ENCODE peak calls at places on chromosomes 5 and 9, in seven cellular contexts. T is SK-N-SH, B is H1, U is K562, H is GM12878, F is HCT116, K is HepG2. E is an unnamed sample.

GRCh38 chr5:144453753-144454152 is 283.1 kb downstream of the KCTD16 start:
- DNase-seq in F (no peak), T (no peak), H (no peak), K (no peak), U (no peak), B (no peak), E (no peak)

GRCh38 chr9:840343-840742 is 1.2 kb upstream of the DMRT1 start:
- DNase-seq in H (no peak), F (no peak), U (no peak), K (no peak), B (peak), T (no peak), E (no peak)

GRCh38 chr9:136223871-136224640 is 19.1 kb upstream of the LHX3 start:
- DNase-seq in F (no peak), T (no peak), H (no peak), B (no peak), K (no peak), U (no peak), E (no peak)

GRCh38 chr5:464843-465590 is 22.0 kb downstream of the EXOC3 start:
- DNase-seq in F (no peak), H (no peak), U (no peak), T (no peak), B (no peak), K (no peak), E (no peak)

GRCh38 chr5:18487928-18488480 is 853.7 kb downstream of the TAF11L14 start:
- DNase-seq in F (no peak), U (no peak), H (no peak), B (no peak), K (no peak), T (no peak), E (no peak)

GRCh38 chr9:615756-616155 is 225.7 kb upstream of the DMRT1 start:
- DNase-seq in F (no peak), B (no peak), H (no peak), T (no peak), K (no peak), U (no peak), E (no peak)

GRCh38 chr9:101791938-101792337 is 53.5 kb upstream of the GRIN3A start:
- DNase-seq in H (no peak), T (peak), U (peak), K (peak), F (peak), B (peak), E (peak)

GRCh38 chr5:141475625-141476131 is at the start of gene PCDHGC3:
- DNase-seq in U (no peak), B (peak), F (no peak), H (peak), T (peak), K (peak), E (peak)

GRCh38 chr9:109421034-109421700 is 76.9 kb downstream of the PTPN3 start:
- DNase-seq in H (no peak), U (no peak), F (no peak), T (no peak), B (no peak), K (no peak), E (no peak)

GRCh38 chr9:91255327-91255726 is 106.4 kb downstream of the AUH start:
- DNase-seq in H (no peak), U (no peak), F (no peak), T (no peak), K (no peak), B (no peak), E (no peak)

DNA sequence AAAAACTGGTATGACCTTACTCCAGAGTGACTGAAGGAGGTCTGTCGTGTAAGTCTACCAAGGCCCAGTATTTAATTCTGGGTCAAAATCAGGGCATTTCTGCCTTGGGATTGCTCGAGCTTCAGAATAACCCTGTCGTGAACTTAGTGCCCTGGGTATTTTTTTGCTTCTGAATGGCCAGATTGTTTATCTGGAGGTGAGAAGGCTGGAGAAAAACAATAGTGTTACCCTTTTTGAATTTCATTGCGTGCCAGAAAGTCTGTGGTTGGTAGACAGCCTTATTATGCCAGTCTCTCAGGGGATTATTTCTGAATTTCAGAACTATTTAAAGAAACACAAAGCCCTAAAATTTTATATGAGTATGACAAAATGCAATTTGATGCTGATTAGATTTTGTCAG is 323.4 kb downstream of the CSNK1G3 start:
- DNase-seq in F (no peak), B (no peak), H (no peak), T (no peak), U (no peak), K (no peak), E (no peak)
- TF ChIP-seq JUND in F (no peak), B (no peak), H (no peak), T (no peak), U (no peak), K (no peak), E (no peak)

GRCh38 chr5:154447074-154447725 is 1.4 kb downstream of the SAP30L start:
- DNase-seq in K (no peak), H (no peak), B (no peak), U (no peak), T (no peak), F (no peak), E (no peak)
- TF ChIP-seq JUND in K (no peak), H (no peak), B (no peak), U (no peak), T (no peak), F (no peak), E (no peak)

DNA sequence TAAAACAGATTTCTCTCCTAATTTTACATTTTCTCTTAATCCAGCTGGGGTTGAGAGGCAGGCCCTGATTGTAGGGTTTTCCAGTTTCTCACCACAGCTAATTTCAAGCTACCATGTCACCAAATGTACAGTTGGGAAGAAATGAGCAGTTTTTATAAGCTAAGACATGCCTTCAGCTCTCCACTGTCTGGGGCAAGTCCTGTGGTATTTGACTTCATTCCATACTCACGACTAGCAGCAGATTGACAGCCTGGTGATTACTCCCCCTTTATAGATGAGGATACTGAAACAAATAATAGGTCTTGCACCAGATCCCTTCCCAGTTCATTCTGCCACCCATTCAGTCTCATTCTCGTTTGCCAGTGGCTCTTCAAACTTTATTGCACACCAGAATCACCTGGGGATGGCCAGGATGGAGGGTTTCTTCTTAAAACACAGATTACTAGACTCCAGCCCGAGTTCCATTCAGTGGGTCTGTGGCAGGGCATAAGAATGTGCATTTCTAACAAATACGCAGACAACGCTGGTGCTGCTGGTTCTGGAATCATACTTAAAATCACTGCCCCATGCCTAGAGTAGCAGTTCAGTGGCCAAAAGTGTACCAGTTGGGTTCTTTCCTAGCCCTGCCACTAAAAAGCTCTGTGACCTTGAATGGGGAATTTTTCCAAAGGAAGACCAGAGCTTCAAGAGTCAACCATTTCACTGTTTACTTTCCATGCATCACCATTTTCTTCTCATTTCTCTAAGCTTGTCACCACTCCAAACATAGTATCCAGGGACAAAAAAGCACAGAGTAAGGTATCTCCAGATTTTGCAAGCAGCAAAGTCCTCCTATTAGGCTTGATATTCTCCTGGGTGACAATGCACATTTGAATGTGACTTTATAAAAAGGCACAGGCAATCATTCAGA is 64.3 kb downstream of the CSNK1A1 start:
- DNase-seq in F (no peak), K (peak), T (no peak), B (peak), H (no peak), U (no peak), E (peak)
- TF ChIP-seq JUND in F (no peak), K (no peak), T (peak), B (no peak), H (no peak), U (no peak), E (no peak)

GRCh38 chr5:101102506-101102905 is 199.4 kb upstream of the ST8SIA4 start:
- DNase-seq in F (peak), T (no peak), K (peak), U (no peak), B (no peak), H (no peak), E (no peak)
- TF ChIP-seq JUND in F (no peak), T (no peak), K (no peak), U (no peak), B (no peak), H (no peak), E (no peak)

GRCh38 chr9:74772126-74772525 is 115.6 kb downstream of the TRPM6 start:
- DNase-seq in F (no peak), H (no peak), B (no peak), U (no peak), K (no peak), T (no peak), E (no peak)

GRCh38 chr9:74771672-74772071 is 116.0 kb downstream of the TRPM6 start:
- DNase-seq in U (no peak), H (no peak), K (no peak), F (no peak), T (no peak), B (no peak), E (no peak)

GRCh38 chr9:74771262-74771585 is 116.5 kb downstream of the TRPM6 start:
- DNase-seq in U (no peak), F (no peak), T (no peak), H (no peak), K (no peak), B (no peak), E (no peak)

GRCh38 chr9:74775401-74775800 is 112.3 kb downstream of the TRPM6 start:
- DNase-seq in F (no peak), U (no peak), B (no peak), H (no peak), T (no peak), K (no peak), E (no peak)

GRCh38 chr9:74773886-74774479 is 113.7 kb downstream of the TRPM6 start:
- DNase-seq in K (peak), T (peak), U (peak), H (peak), B (peak), F (peak), E (peak)
- TF ChIP-seq JUND in K (no peak), T (no peak), U (no peak), H (no peak), B (no peak), F (no peak), E (no peak)

DNA sequence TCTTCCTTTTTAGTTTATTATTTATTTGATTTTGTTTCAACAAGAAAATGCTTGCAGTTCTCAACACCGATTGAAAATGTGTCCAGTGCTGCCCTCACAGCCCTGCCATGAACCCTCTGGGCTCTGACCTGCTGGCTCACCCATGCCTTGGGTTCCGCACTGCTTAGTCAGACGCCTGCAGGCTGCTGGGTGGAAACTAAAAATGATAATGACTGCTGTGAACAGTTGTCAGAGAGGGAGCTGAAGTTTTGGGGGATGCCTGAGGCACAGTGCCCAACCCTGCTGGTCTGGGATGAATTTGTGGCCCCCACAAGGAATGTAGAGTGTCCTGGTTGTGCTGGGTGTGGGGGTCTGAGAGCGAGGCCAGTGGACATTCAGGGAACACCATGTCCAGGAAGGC is 22.2 kb upstream of the CFAP157 start:
- DNase-seq in K (no peak), U (no peak), F (no peak), B (no peak), T (no peak), H (no peak), E (no peak)
- TF ChIP-seq JUND in K (no peak), U (no peak), F (no peak), B (no peak), T (no peak), H (no peak), E (no peak)

GRCh38 chr9:38309324-38310195 is 82.9 kb upstream of the ALDH1B1 start:
- DNase-seq in T (peak), U (no peak), H (no peak), F (no peak), K (no peak), B (peak), E (no peak)
- TF ChIP-seq JUND in T (no peak), U (no peak), H (no peak), F (no peak), K (no peak), B (no peak), E (no peak)

DNA sequence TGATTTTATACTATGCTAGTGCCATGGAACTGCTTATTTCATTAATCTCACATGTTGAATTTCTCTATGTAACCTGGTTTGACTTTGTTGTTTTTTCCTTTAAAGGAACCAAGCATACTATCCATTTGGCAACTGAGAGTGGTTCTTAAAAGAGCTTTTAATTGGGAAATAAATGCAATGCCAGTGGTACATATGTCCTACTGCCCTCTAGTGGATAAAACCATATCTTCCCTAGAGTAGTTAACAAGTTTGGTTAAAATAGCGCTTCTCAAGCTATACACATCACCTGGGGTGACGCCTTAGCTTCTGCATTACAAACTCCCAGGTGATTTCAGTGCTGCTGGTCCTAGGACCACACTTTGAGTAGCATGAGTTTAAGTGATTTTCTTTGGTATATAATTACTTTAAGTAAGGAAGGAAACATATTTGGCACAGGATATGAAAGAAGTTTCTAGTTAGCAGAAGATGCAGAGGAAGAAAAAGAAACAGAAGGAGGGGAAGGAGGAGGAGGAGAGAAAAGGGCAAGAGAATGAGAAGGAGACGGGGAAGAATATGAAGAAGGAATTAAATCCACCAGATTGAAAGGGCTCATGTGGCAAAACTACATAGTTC is 56.8 kb downstream of the FGF10 start:
- DNase-seq in T (peak), U (peak), K (peak), H (no peak), B (no peak), F (peak), E (peak)
- TF ChIP-seq JUND in T (no peak), U (no peak), K (no peak), H (no peak), B (no peak), F (no peak), E (no peak)

GRCh38 chr5:135249658-135250057 is 149.4 kb downstream of the MACROH2A1 start:
- DNase-seq in U (peak), H (no peak), K (no peak), F (no peak), B (peak), T (no peak), E (no peak)

GRCh38 chr5:135253601-135254165 is 145.3 kb downstream of the MACROH2A1 start:
- DNase-seq in U (no peak), H (no peak), T (no peak), K (no peak), F (no peak), B (peak), E (no peak)

GRCh38 chr5:135248801-135249231 is 150.2 kb downstream of the MACROH2A1 start:
- DNase-seq in U (no peak), F (no peak), H (no peak), T (no peak), B (peak), K (no peak), E (no peak)

GRCh38 chr5:135254183-135254582 is 144.8 kb downstream of the MACROH2A1 start:
- DNase-seq in T (no peak), F (no peak), B (peak), K (no peak), U (no peak), H (no peak), E (no peak)

DNA sequence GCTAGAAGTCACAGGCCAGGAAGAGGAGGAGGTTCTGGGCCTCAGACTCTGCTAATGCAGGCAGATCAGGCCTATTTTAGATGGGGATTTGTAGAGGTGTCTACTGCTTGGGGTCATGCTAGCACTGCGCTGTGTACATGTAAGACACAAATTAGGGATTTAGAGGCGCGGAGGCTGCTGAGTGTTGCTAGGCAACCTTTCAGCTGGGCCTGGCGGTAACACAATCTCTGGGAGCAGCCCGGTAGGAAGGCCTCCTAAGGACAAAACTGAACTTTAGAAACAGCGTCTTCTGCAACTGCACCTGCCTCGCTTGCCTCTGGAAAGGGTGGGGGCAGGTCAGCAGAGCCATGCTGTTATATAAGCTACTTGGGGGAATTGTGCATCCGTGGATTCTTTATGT is 147.9 kb downstream of the MACROH2A1 start:
- DNase-seq in H (no peak), F (no peak), K (no peak), U (no peak), T (no peak), B (peak), E (no peak)
- TF ChIP-seq JUND in H (no peak), F (no peak), K (no peak), U (no peak), T (no peak), B (no peak), E (no peak)

E was measured in T47D.